ENCODE peak calls at places on chromosomes 2 and 18, in ten cellular contexts. N is A549, I is upper lobe of left lung, W is endodermal cell, C is heart right ventricle, Z is cardiac fibroblast, V is fibroblast of pulmonary artery, K is brain microvascular endothelial cell, H is neural progenitor cell, A is testis. B is an unnamed sample.

GRCh38 chr2:218465987-218466633 is 47.2 kb downstream of the VIL1 start:
- DNase-seq in N (no peak), I (no peak), W (no peak), C (no peak), Z (peak), V (peak), K (no peak), H (no peak), A (no peak), B (no peak)

GRCh38 chr2:238096311-238097011 is 3.7 kb upstream of the ESPNL start:
- DNase-seq in N (no peak), I (no peak), W (peak), C (no peak), Z (no peak), V (no peak), K (no peak), H (peak), A (no peak), B (no peak)

GRCh38 chr18:49041677-49042570 is 91.2 kb upstream of the SMAD7 start:
- DNase-seq in N (no peak), I (no peak), W (peak), C (peak), Z (peak), V (peak), K (peak), H (peak), A (peak), B (no peak)

GRCh38 chr2:200131307-200131706 is 175.2 kb upstream of the SPATS2L start:
- DNase-seq in N (no peak), I (no peak), W (no peak), C (no peak), Z (no peak), V (no peak), K (no peak), H (no peak), A (no peak), B (no peak)

GRCh38 chr2:117127680-117128079 is 686.8 kb upstream of the DDX18 start:
- DNase-seq in N (no peak), I (no peak), W (no peak), C (no peak), Z (no peak), V (no peak), K (no peak), H (no peak), A (no peak), B (no peak)

GRCh38 chr2:15363142-15363541 is 198.0 kb downstream of the NBAS start:
- DNase-seq in N (no peak), I (no peak), W (no peak), C (no peak), Z (peak), V (peak), K (peak), H (no peak), A (no peak), B (no peak)

GRCh38 chr2:237978058-237978712 is 11.4 kb downstream of the UBE2F start:
- DNase-seq in N (no peak), I (no peak), W (no peak), C (peak), Z (peak), V (peak), K (no peak), H (no peak), A (no peak), B (no peak)

GRCh38 chr18:3281456-3282400 is 19.8 kb downstream of the MYL12B start:
- DNase-seq in N (peak), I (no peak), W (no peak), C (peak), Z (peak), V (peak), K (no peak), H (peak), A (no peak), B (peak)

GRCh38 chr2:135052997-135053474 is 944 bp downstream of the RAB3GAP1 start:
- DNase-seq in N (no peak), I (no peak), W (peak), C (no peak), Z (no peak), V (peak), K (peak), H (peak), A (peak), B (no peak)

GRCh38 chr18:22899421-22899820 is 33.7 kb upstream of the RBBP8 start:
- DNase-seq in N (no peak), I (no peak), W (no peak), C (no peak), Z (no peak), V (no peak), K (no peak), H (no peak), A (no peak), B (no peak)

GRCh38 chr2:157758586-157758985 is 117.5 kb downstream of the ACVR1 start:
- DNase-seq in N (no peak), I (no peak), W (no peak), C (no peak), Z (no peak), V (no peak), K (no peak), H (no peak), A (no peak), B (no peak)

GRCh38 chr2:73295751-73296400 is 2.5 kb upstream of the EGR4 start:
- DNase-seq in N (no peak), I (peak), W (no peak), C (no peak), Z (no peak), V (no peak), K (no peak), H (no peak), A (peak), B (no peak)

GRCh38 chr18:25786778-25787177 is 303.6 kb downstream of the SS18 start:
- DNase-seq in N (no peak), I (no peak), W (no peak), C (no peak), Z (peak), V (peak), K (peak), H (no peak), A (no peak), B (peak)

GRCh38 chr2:53987336-53987921 is 16.6 kb upstream of the PSME4 start:
- DNase-seq in N (no peak), I (no peak), W (no peak), C (no peak), Z (peak), V (peak), K (peak), H (no peak), A (no peak), B (no peak)

GRCh38 chr2:214830794-214831346 is 21.4 kb upstream of the BARD1 start:
- DNase-seq in N (no peak), I (no peak), W (peak), C (no peak), Z (peak), V (peak), K (peak), H (peak), A (no peak), B (no peak)
- TF ChIP-seq CTCF in N (peak), I (peak), W (peak), C (peak), Z (peak), V (peak), K (peak), H (peak), A (no peak), B (peak)

GRCh38 chr2:8488001-8488738 is 193.7 kb upstream of the ID2 start:
- DNase-seq in N (no peak), I (no peak), W (no peak), C (no peak), Z (no peak), V (peak), K (no peak), H (peak), A (no peak), B (no peak)

GRCh38 chr2:8486141-8486540 is 195.7 kb upstream of the ID2 start:
- DNase-seq in N (no peak), I (no peak), W (no peak), C (no peak), Z (no peak), V (no peak), K (no peak), H (no peak), A (no peak), B (no peak)

GRCh38 chr2:8489751-8490150 is 192.1 kb upstream of the ID2 start:
- DNase-seq in N (no peak), I (no peak), W (no peak), C (no peak), Z (no peak), V (no peak), K (no peak), H (no peak), A (no peak), B (no peak)

GRCh38 chr2:8489221-8489620 is 192.6 kb upstream of the ID2 start:
- DNase-seq in N (no peak), I (no peak), W (no peak), C (no peak), Z (no peak), V (no peak), K (no peak), H (no peak), A (no peak), B (no peak)

GRCh38 chr2:8487461-8487932 is 194.4 kb upstream of the ID2 start:
- DNase-seq in N (no peak), I (no peak), W (peak), C (no peak), Z (no peak), V (no peak), K (no peak), H (peak), A (no peak), B (no peak)
- H3K4me3 ChIP-seq in N (no peak), I (no peak), W (no peak), C (no peak), Z (no peak), V (no peak), K (no peak), H (no peak), A (peak), B (no peak)

GRCh38 chr18:61893971-61894750 is 1.4 kb upstream of the RNF152 start:
- DNase-seq in N (peak), I (peak), W (peak), C (peak), Z (peak), V (peak), K (peak), H (peak), A (peak), B (no peak)
- TF ChIP-seq CTCF in N (no peak), I (peak), W (no peak), C (peak), Z (no peak), V (peak), K (peak), H (peak), A (peak), B (no peak)

GRCh38 chr18:21689736-21690135 is 14.8 kb downstream of the ABHD3 start:
- DNase-seq in N (no peak), I (no peak), W (no peak), C (no peak), Z (no peak), V (no peak), K (no peak), H (no peak), A (no peak), B (no peak)

GRCh38 chr18:21684731-21685130 is 19.8 kb downstream of the ABHD3 start:
- DNase-seq in N (no peak), I (no peak), W (no peak), C (no peak), Z (no peak), V (no peak), K (no peak), H (no peak), A (no peak), B (no peak)

GRCh38 chr18:21682276-21683051 is 22.1 kb downstream of the ABHD3 start:
- DNase-seq in N (no peak), I (no peak), W (no peak), C (peak), Z (peak), V (peak), K (no peak), H (peak), A (peak), B (no peak)

DNA sequence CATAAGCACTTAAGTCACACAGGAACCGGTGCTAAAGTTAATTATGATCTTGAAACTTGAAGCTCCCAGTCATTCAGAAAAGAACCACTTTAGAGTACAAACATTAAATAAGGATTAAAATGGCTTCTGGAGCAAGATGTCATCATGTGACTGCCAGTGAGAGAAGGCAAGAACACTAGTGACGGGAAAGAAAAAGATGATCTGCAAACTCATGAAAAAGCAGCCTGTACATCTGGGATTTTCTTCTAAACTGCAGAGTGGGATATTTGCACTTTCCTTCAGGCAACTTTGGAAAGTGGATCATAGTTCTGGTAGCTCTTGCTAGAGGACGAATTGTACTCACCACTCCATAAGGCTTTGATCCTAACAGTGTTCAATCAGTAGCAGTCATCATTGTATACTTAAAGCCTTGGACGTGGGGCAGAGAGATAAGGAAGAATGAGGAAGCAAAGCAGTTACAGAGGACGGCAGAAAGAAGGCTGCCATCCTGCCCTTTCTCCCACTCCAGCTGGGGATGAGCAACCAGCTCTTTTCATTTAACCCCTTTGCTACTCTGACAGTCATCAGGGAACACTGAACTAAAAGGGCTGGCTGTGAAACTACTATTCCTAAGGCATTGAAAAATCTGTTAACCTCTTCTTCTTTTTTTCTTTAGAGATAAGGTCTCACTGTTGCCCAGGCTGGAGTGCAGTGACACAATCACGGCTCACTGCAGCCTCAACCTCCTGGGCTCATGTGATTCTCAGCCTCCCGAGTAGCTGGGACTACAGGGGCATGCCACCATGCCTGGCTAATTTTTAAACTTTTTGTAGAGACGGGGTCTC is 18.1 kb downstream of the ABHD3 start:
- DNase-seq in N (no peak), I (no peak), W (no peak), C (no peak), Z (peak), V (peak), K (peak), H (no peak), A (no peak), B (no peak)
- H3K4me3 ChIP-seq in N (no peak), I (no peak), W (no peak), C (no peak), Z (no peak), V (no peak), K (no peak), H (no peak), A (no peak), B (no peak)

DNA sequence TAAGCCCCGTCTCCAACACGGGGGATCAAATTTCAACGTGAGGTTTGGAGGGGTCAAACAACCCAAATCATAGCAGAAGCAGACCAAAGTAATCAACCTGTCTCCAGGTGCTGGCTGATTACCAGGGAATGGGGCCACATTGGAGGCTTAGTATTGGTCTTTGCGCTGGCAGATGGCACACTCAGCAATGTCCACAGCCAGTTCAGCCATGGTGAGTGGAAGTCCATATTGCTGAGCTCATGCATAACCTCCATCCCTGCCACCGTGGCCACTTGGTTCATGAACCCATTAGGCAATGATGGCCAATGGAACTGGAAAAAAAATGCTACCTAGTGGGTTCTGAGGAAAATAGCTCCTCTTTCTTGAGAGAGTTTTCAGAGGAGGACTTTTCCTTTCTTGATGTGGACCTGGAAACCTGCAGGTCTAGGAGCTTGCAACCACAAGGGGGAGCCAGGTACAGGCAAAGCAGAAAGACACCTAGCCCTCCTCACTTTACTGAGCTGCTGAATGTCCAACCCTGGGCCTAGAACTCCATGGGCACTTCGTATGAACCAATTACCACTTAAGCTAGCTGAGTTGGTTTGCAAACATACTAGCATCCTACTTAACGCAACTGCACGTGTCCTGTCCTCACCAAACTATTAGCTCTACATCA is 128.0 kb upstream of the GYPC start:
- DNase-seq in N (peak), I (no peak), W (peak), C (peak), Z (peak), V (peak), K (peak), H (peak), A (peak), B (peak)
- TF ChIP-seq CTCF in N (peak), I (peak), W (peak), C (peak), Z (peak), V (peak), K (peak), H (peak), A (peak), B (peak)

GRCh38 chr2:226797989-226798421 is 1.6 kb downstream of the IRS1 start:
- DNase-seq in N (no peak), I (no peak), W (no peak), C (peak), Z (peak), V (no peak), K (no peak), H (no peak), A (no peak), B (no peak)
- H3K4me3 ChIP-seq in N (peak), I (peak), W (peak), C (peak), Z (peak), V (peak), K (peak), H (peak), A (peak), B (peak)

GRCh38 chr2:108396845-108397244 is 19.1 kb downstream of the SULT1C4 start:
- DNase-seq in N (no peak), I (no peak), W (peak), C (no peak), Z (peak), V (peak), K (peak), H (peak), A (peak), B (no peak)
- TF ChIP-seq CTCF in N (no peak), I (no peak), W (peak), C (no peak), Z (peak), V (peak), K (peak), H (peak), A (no peak), B (peak)